ENCODE peak calls at places on chromosome 4, in four cellular contexts. V is lower leg skin, N is AG09309, I is left lung. F is an unnamed sample.

GRCh38 chr4:76293705-76294274 is 12.7 kb upstream of the STBD1 start:
- DNase-seq in V (no peak), N (peak), I (no peak), F (no peak)

GRCh38 chr4:71133491-71133890 is 140.0 kb downstream of the DCK start:
- DNase-seq in V (no peak), N (no peak), I (no peak), F (no peak)

GRCh38 chr4:126124817-126125216 is 810.1 kb downstream of the FAT4 start:
- DNase-seq in V (no peak), N (no peak), I (no peak), F (no peak)

GRCh38 chr4:108954880-108955279 is 192.0 kb upstream of the ETNPPL start:
- DNase-seq in V (no peak), N (no peak), I (no peak), F (no peak)

GRCh38 chr4:8439168-8439567 is 1.4 kb downstream of the ACOX3 start:
- DNase-seq in V (no peak), N (no peak), I (no peak), F (no peak)

GRCh38 chr4:181939199-181939945 is 303.8 kb upstream of the TENM3 start:
- DNase-seq in V (no peak), N (no peak), I (no peak), F (no peak)

GRCh38 chr4:145061325-145061920 is 36.6 kb downstream of the ANAPC10 start:
- DNase-seq in V (no peak), N (no peak), I (no peak), F (no peak)

GRCh38 chr4:23333946-23334878 is 555.6 kb downstream of the PPARGC1A start:
- DNase-seq in V (no peak), N (no peak), I (no peak), F (no peak)

GRCh38 chr4:81257021-81257420 is 42.0 kb upstream of the PRKG2 start:
- DNase-seq in V (no peak), N (no peak), I (no peak), F (no peak)

GRCh38 chr4:121738780-121739547 is 26.0 kb downstream of the SMIM43 start:
- DNase-seq in V (no peak), N (no peak), I (no peak), F (no peak)

GRCh38 chr4:74157116-74157742 is 689 bp upstream of the MTHFD2L start:
- DNase-seq in V (no peak), N (no peak), I (no peak), F (no peak)

GRCh38 chr4:90292438-90292837 is 165.2 kb downstream of the CCSER1 start:
- DNase-seq in V (no peak), N (no peak), I (no peak), F (no peak)

GRCh38 chr4:46123872-46124755 is at the start of gene GABRG1:
- DNase-seq in V (peak), N (no peak), I (no peak), F (no peak)

GRCh38 chr4:36333303-36333877 is 52.0 kb downstream of the DTHD1 start:
- DNase-seq in V (no peak), N (no peak), I (no peak), F (no peak)

GRCh38 chr4:114997596-114997995 is 115.8 kb downstream of the NDST4 start:
- DNase-seq in V (no peak), N (no peak), I (no peak), F (no peak)

GRCh38 chr4:80091688-80092087 is 18.7 kb upstream of the ANTXR2 start:
- DNase-seq in V (no peak), N (no peak), I (no peak), F (no peak)

GRCh38 chr4:8656711-8657380 is 64.3 kb downstream of the CPZ start:
- DNase-seq in V (peak), N (no peak), I (no peak), F (no peak)

GRCh38 chr4:29908276-29908675 is 811.9 kb upstream of the PCDH7 start:
- DNase-seq in V (no peak), N (no peak), I (no peak), F (no peak)

GRCh38 chr4:152255437-152255836 is 280.5 kb downstream of the FBXW7 start:
- DNase-seq in V (no peak), N (no peak), I (no peak), F (no peak)

GRCh38 chr4:118918388-118918787 is 29.7 kb downstream of the SYNPO2 start:
- DNase-seq in V (no peak), N (peak), I (no peak), F (no peak)

GRCh38 chr4:82756061-82756460 is 42.5 kb downstream of the SCD5 start:
- DNase-seq in V (peak), N (no peak), I (no peak), F (no peak)

GRCh38 chr4:37966044-37966443 is 5.8 kb downstream of the PTTG2 start:
- DNase-seq in V (no peak), N (no peak), I (no peak), F (no peak)

GRCh38 chr4:13611283-13611842 is 16.2 kb downstream of the BOD1L1 start:
- DNase-seq in V (no peak), N (peak), I (no peak), F (no peak)

GRCh38 chr4:3218824-3219760 is 29.9 kb upstream of the MSANTD1 start:
- DNase-seq in V (no peak), N (no peak), I (peak), F (no peak)

GRCh38 chr4:7755529-7755928 is 184.1 kb downstream of the AFAP1 start:
- DNase-seq in V (no peak), N (no peak), I (no peak), F (no peak)

GRCh38 chr4:8593268-8594096 is 917 bp downstream of the CPZ start:
- DNase-seq in V (no peak), N (no peak), I (no peak), F (no peak)

GRCh38 chr4:172270421-172270820 is 457.2 kb downstream of the GALNTL6 start:
- DNase-seq in V (no peak), N (no peak), I (no peak), F (no peak)

GRCh38 chr4:124178449-124179021 is 534.0 kb downstream of the ANKRD50 start:
- DNase-seq in V (no peak), N (no peak), I (no peak), F (no peak)

GRCh38 chr4:33255094-33255493 is 2534.9 kb downstream of the PCDH7 start:
- DNase-seq in V (no peak), N (no peak), I (no peak), F (no peak)

GRCh38 chr4:64935469-64936001 is 526.3 kb upstream of the TECRL start:
- DNase-seq in V (no peak), N (no peak), I (no peak), F (no peak)

GRCh38 chr4:123856689-123857545 is 460.3 kb downstream of the SPRY1 start:
- DNase-seq in V (no peak), N (no peak), I (no peak), F (no peak)

GRCh38 chr4:188660796-188661195 is 521.6 kb downstream of the TRIML1 start:
- DNase-seq in V (no peak), N (no peak), I (no peak), F (no peak)

DNA sequence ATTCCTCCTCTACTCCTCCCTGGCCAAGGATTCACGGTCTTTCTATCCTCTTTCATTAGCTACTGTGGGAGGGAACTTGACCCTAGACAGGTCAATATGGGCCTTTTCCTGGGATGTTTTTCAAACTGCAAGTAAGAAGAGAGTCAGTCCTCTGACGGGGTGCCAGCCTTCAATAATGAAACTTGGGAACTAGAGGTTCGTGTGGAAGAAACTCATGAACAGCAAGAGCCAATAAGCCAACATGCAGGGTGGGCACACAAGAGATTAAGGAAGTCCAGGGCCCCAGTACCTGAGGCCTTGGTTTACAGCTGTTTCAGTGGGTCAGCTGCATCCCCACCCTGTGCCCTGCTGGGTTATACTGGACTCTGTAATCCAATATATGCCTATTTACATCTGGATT is 49.3 kb downstream of the LIMCH1 start:
- DNase-seq in V (no peak), N (no peak), I (no peak), F (no peak)
- TF ChIP-seq CTCF in V (no peak), N (no peak), I (no peak), F (no peak)

GRCh38 chr4:86367577-86367976 is 7.7 kb upstream of the MAPK10 start:
- DNase-seq in V (no peak), N (no peak), I (no peak), F (no peak)

GRCh38 chr4:86366920-86367319 is 7.1 kb upstream of the MAPK10 start:
- DNase-seq in V (no peak), N (no peak), I (no peak), F (no peak)

GRCh38 chr4:86362510-86362909 is 2.7 kb upstream of the MAPK10 start:
- DNase-seq in V (no peak), N (no peak), I (no peak), F (no peak)

DNA sequence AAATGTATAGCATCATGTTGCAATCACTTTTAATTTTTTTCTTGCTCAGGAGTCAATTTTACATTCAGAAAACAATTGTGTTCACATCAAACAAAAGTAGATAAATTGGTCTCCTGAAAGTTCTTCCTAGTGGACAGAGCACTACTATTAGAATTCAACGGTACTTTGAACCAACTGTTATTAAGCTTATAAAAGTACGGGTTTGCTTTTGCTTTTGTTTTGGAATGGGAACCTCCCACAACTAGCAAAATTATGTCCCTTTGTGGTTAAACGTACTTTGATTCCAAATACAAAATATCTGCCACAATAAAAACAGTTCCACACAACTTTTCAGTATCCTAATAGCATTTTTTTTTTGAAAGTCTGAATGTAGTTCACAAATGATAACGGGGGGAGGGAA is 8.6 kb upstream of the MAPK10 start:
- DNase-seq in V (no peak), N (no peak), I (no peak), F (no peak)
- TF ChIP-seq CTCF in V (no peak), N (no peak), I (no peak), F (no peak)

GRCh38 chr4:1813915-1814314 is 20.8 kb downstream of the FGFR3 start:
- DNase-seq in V (no peak), N (no peak), I (no peak), F (no peak)
- TF ChIP-seq CTCF in V (no peak), N (peak), I (no peak), F (peak)

DNA sequence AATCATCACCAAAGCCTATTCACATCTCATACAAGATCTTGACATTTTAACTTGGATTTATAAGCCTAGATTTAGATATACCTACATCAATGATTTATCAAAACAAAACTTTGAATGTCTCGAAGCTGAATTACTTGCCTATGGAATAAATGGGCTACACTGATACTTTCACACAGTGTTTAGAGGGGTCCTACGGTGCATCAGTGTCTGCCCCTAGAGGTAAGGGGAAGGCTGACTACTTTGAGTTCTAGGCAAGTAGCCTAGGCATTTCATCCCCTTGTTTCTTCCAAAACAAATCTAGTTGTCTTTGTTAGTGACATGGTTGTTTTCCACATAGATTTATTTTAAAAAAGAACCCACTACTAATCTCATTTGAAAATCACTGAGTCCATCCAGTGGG is 158.1 kb upstream of the ATOH1 start:
- DNase-seq in V (no peak), N (no peak), I (no peak), F (no peak)
- TF ChIP-seq CTCF in V (no peak), N (no peak), I (no peak), F (no peak)

GRCh38 chr4:52234539-52235174 is 183.6 kb downstream of the SPATA18 start:
- DNase-seq in V (no peak), N (peak), I (no peak), F (no peak)
- TF ChIP-seq CTCF in V (no peak), N (peak), I (no peak), F (peak)

GRCh38 chr4:129111919-129112318 is 16.0 kb downstream of the C4orf33 start:
- DNase-seq in V (no peak), N (no peak), I (no peak), F (no peak)
- TF ChIP-seq CTCF in V (no peak), N (no peak), I (no peak), F (no peak)

DNA sequence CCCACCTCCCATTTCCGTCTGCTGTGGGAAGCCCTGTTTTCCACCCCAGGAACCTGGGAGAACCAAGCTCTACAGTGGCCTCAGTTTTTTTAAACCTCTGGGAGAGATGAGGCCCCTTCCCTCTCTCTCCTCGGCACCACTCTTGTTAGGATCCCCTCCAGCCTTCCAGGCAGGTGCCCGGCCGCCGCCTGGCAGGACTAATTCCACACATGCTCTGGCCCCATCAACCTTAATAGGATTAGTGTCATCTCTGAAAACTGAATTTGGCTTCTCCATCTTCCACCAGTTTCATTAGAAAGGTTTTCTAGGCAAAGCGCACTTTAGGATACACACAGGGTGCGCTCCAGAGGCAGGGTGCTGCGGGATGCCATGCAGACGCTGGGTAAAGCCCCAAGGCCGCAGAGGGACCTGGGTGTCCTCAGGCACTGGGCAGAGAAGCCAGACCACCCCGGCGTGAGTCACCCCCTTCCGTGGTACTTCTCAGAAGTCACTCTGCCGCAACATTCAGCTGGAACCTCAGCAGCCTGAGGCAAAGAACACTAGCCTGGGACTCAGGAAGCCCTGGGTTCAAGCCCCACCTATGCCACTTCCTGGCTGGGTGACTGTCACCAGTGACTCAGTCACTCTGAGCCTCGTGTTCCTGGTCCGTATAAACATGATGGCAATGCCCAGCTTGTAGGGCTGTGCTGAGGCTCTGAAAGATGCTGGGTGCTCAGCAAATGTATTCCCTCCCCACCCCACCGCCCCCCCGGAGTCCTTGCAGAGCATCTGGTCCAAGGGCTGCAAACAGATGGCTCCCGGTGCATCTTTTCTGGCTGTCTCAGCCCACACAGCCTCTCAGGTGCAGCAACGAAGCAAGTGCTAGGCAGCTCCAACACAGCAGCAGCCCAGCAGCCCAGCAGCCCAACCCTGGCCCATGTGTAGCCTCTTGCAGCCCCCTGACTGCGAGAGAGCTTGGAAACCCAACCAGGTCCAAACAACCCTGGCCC is 29.1 kb downstream of the PPP2R2C start:
- DNase-seq in V (no peak), N (no peak), I (no peak), F (peak)
- TF ChIP-seq CTCF in V (no peak), N (no peak), I (no peak), F (no peak)

DNA sequence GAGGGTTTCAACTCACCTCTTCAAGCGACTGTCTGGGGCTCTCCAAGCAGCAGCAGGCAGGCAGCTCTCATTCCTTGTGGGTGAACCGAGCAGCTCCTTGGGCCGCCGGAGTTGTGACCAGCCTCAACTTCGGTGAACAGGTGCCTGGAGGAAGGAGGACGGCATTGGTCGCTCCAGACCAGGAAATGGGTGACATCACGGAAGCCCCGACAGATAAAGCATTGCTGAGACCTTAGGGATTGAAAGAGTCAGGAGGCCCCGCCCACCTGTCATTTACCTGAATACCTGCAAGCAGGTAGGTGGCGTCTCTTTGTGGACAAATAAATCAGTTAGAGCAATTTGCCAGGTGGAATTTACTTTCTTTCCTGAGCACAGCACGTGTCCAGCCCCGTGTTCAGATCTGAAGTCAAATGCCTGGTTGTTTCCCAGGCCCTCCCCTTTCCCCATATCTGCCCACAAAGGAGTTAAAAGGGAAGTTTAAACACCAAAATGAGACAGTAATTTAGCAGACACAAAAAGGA is at the start of gene LNX1:
- DNase-seq in V (peak), N (no peak), I (peak), F (no peak)
- TF ChIP-seq CTCF in V (no peak), N (no peak), I (no peak), F (no peak)

DNA sequence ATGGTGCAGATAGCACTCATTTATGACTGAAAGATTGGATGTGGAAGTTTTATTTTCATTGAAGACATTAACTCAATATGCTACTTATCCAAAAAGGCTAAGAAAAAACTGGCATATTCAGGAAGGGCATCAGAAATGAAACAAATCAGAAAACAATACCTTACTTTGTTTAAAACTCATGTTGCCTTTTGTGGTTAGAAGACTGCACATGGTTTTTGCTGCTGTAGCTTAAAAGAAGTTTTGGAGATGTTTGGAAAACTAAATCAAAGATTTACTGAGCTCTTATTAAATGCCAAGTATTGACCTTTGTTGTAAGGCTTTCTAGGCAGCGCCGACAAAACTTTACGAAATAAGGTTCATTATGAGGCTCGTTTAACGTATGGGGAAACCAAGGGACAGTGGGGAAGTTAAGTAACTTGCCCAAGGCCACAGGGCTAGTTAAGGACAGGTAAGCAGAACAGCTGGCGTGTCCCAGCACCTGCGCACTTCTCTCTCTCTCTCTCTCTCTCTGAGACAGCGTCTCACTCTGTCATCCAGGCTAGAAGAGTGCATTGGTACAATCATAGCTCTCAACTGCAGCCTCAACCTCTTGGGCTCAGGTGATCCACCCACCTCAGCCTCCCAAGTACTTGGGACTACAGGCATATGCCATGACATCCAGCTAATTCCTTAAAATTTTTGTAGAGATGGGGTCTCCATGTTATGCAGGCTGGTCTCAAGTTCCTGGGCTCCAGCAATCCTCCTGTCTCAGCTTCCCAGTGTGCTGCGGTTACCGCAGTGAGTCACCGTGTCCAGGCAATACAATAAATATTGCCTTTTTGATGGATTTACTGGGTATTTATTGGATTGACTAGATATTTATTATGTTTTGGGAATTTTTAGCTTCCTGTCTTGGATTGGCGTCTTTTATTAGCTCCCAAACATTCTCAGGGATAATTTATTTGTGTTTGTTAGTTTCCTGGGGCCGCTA is 16.1 kb downstream of the LRP2BP start:
- DNase-seq in V (no peak), N (no peak), I (no peak), F (no peak)
- TF ChIP-seq CTCF in V (no peak), N (no peak), I (no peak), F (no peak)